ENCODE peak calls at places on chromosomes 3 and 15, in ten cellular contexts. Q is NCI-H1417; I is ELR; Z is stimulated activated CD4-positive, alpha-beta T cell treated with anti-CD3 and anti-CD28 coated beads, Interleukin-2, amount 100 ng/mL, for 24 hours; H is iPS-NIHi11; R is myocyte; T is AG10803; W is HFFc6; D is left kidney; B is progenitor cell of endocrine pancreas. A is an unnamed sample.

GRCh38 chr15:69660658-69661405 is 208.2 kb downstream of the RPLP1 start:
- DNase-seq in Q (no peak), I (no peak), Z (no peak), H (no peak), R (no peak), T (no peak), W (no peak), D (no peak), B (no peak), A (no peak)

GRCh38 chr3:163644172-163644571 is 1434.1 kb downstream of the SI start:
- DNase-seq in Q (no peak), I (peak), Z (no peak), H (no peak), R (no peak), T (no peak), W (no peak), D (no peak), B (no peak), A (no peak)

GRCh38 chr3:46737320-46737719 is 19.7 kb upstream of the PRSS50 start:
- DNase-seq in Q (no peak), I (no peak), Z (no peak), H (no peak), R (peak), T (no peak), W (no peak), D (no peak), B (no peak), A (no peak)

GRCh38 chr3:35760147-35760546 is 120.8 kb downstream of the ARPP21 start:
- DNase-seq in Q (no peak), I (no peak), Z (no peak), H (no peak), R (no peak), T (no peak), W (no peak), D (peak), B (no peak), A (no peak)

GRCh38 chr3:112403101-112403500 is 70.1 kb downstream of the CD200 start:
- DNase-seq in Q (no peak), I (no peak), Z (no peak), H (no peak), R (no peak), T (no peak), W (no peak), D (peak), B (no peak), A (no peak)

GRCh38 chr3:61530355-61530754 is 31.0 kb upstream of the PTPRG start:
- DNase-seq in Q (peak), I (peak), Z (no peak), H (peak), R (peak), T (peak), W (peak), D (peak), B (no peak), A (peak)

GRCh38 chr3:159669024-159669476 is 319.6 kb upstream of the IL12A start:
- DNase-seq in Q (no peak), I (peak), Z (no peak), H (peak), R (no peak), T (peak), W (peak), D (peak), B (no peak), A (no peak)

GRCh38 chr3:77947671-77948070 is 907.8 kb downstream of the ROBO2 start:
- DNase-seq in Q (no peak), I (no peak), Z (no peak), H (no peak), R (no peak), T (no peak), W (no peak), D (no peak), B (no peak), A (no peak)

GRCh38 chr3:10322355-10322715 is 1.4 kb upstream of the SEC13 start:
- DNase-seq in Q (no peak), I (peak), Z (no peak), H (peak), R (no peak), T (no peak), W (no peak), D (no peak), B (no peak), A (peak)

GRCh38 chr3:54087581-54088410 is 34.6 kb upstream of the CACNA2D3 start:
- DNase-seq in Q (no peak), I (no peak), Z (no peak), H (peak), R (no peak), T (no peak), W (no peak), D (peak), B (no peak), A (no peak)

GRCh38 chr3:119911748-119912147 is 129.8 kb downstream of the NR1I2 start:
- DNase-seq in Q (no peak), I (no peak), Z (no peak), H (no peak), R (no peak), T (no peak), W (no peak), D (peak), B (no peak), A (no peak)

GRCh38 chr3:150407818-150408231 is 273 bp upstream of the TSC22D2 start:
- DNase-seq in Q (no peak), I (peak), Z (peak), H (no peak), R (no peak), T (no peak), W (no peak), D (no peak), B (no peak), A (no peak)

GRCh38 chr15:101372149-101372577 is 77.1 kb upstream of the SNRPA1 start:
- DNase-seq in Q (no peak), I (peak), Z (no peak), H (no peak), R (no peak), T (peak), W (peak), D (peak), B (no peak), A (no peak)

GRCh38 chr3:24332092-24332491 is 162.6 kb downstream of the THRB start:
- DNase-seq in Q (no peak), I (no peak), Z (no peak), H (no peak), R (no peak), T (no peak), W (no peak), D (no peak), B (no peak), A (no peak)

GRCh38 chr3:175410251-175410650 is 551.1 kb downstream of the NAALADL2 start:
- DNase-seq in Q (no peak), I (peak), Z (no peak), H (no peak), R (no peak), T (peak), W (peak), D (no peak), B (no peak), A (no peak)